ENCODE peak calls at places on chromosome 12, in seven cellular contexts. N is OCI-LY7; M is AG04450; V is left ventricle myocardium inferior; S is CD4-positive, alpha-beta memory T cell; T is uterus; W is stomach. X is an unnamed sample. For H3K9me3, the result is how much of the 10 kb centered on the place peaks cover.

GRCh38 chr12:110546339-110546738 is 36.8 kb downstream of the PPTC7 start:
- DNase-seq in T (no peak), W (no peak), M (peak), V (no peak), N (no peak), S (no peak), X (no peak)

GRCh38 chr12:109757671-109758265 is 44.1 kb downstream of the FAM222A start:
- DNase-seq in N (no peak), V (no peak), M (no peak), T (no peak), S (no peak), W (peak), X (no peak)

GRCh38 chr12:104354167-104354867 is 50.8 kb downstream of the EID3 start:
- DNase-seq in S (no peak), N (no peak), M (no peak), V (no peak), W (no peak), T (no peak), X (no peak)

GRCh38 chr12:105377077-105377476 is 46.6 kb downstream of the C12orf75 start:
- DNase-seq in W (no peak), V (no peak), M (no peak), T (no peak), S (no peak), N (no peak), X (no peak)

GRCh38 chr12:29725587-29726320 is 58.0 kb downstream of the TMTC1 start:
- DNase-seq in M (no peak), W (no peak), S (no peak), V (peak), N (no peak), T (peak), X (no peak)

GRCh38 chr12:24222968-24223367 is 273.5 kb upstream of the SOX5 start:
- DNase-seq in T (no peak), V (no peak), W (no peak), S (no peak), M (peak), N (no peak), X (no peak)

GRCh38 chr12:80857311-80857710 is 80.4 kb downstream of the LIN7A start:
- DNase-seq in S (no peak), W (no peak), T (no peak), N (no peak), M (no peak), V (no peak), X (no peak)

GRCh38 chr12:24913130-24913529 is 35.8 kb downstream of the BCAT1 start:
- DNase-seq in W (no peak), S (no peak), T (no peak), N (no peak), M (no peak), V (no peak), X (no peak)

GRCh38 chr12:54388214-54389138 is 3.9 kb upstream of the ZNF385A start:
- DNase-seq in V (no peak), M (no peak), W (no peak), S (no peak), T (no peak), N (no peak), X (no peak)

GRCh38 chr12:11746024-11746771 is 96.7 kb downstream of the ETV6 start:
- DNase-seq in W (no peak), N (peak), V (no peak), T (no peak), M (no peak), S (no peak), X (no peak)
- H3K27ac ChIP-seq in W (peak), N (peak), V (no peak), T (no peak), M (no peak), S (no peak), X (no peak)

GRCh38 chr12:7175493-7175892 is 14.0 kb upstream of the PEX5 start:
- DNase-seq in V (no peak), W (no peak), S (no peak), N (no peak), M (no peak), T (no peak), X (no peak)
- H3K9me3 ChIP-seq in V (under half), W (under half), S (under half), N (under half), M (under half), T (under half), X (under half)

GRCh38 chr12:1809606-1810140 is 10.7 kb upstream of the LRTM2 start:
- DNase-seq in W (no peak), T (no peak), V (peak), N (no peak), S (no peak), M (no peak), X (no peak)

GRCh38 chr12:1808798-1809480 is 11.4 kb upstream of the LRTM2 start:
- DNase-seq in S (no peak), V (peak), M (no peak), T (no peak), N (no peak), W (no peak), X (peak)

GRCh38 chr12:1810931-1811280 is 9.5 kb upstream of the LRTM2 start:
- DNase-seq in S (no peak), V (no peak), N (no peak), M (no peak), W (no peak), T (no peak), X (no peak)

GRCh38 chr12:1811281-1811947 is 9.0 kb upstream of the LRTM2 start:
- DNase-seq in N (no peak), S (no peak), M (no peak), W (no peak), V (no peak), T (no peak), X (no peak)

DNA sequence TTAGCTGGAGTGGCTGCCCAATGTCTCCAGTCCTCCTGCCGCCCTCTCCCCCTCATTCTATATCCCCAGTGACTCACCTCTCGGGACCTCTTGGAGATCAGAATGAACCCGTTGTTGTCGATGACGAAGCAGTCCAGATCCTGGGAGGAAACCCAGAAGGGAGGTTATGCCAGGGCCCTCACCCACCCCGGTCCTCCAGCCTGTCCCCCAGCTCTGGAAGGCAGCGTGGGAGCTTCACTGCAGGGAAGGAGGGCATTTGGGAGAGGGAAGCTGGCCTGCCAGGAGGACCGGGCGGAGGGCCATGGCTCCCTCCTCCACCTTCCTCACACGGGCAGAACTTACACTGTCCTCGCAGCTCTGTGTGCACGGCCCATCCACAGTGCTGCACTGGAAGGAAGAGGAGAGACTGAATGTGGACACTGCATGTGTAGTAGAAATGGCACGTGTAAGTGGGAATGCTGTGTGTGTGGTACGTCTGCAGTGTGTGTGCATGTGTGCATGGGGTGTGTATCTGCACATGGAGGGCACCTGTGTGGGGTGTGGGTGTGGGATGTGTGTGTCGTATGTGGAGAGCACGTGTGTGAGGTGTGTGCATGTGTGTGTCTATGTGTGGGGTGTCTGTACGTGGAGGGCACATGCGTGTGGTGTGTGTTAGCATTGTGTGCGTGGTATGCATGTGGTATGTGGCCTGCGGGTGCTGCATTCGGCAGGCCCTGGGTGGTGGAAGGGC is 10.0 kb upstream of the LRTM2 start:
- DNase-seq in N (no peak), M (no peak), S (no peak), V (peak), T (no peak), W (no peak), X (no peak)
- H3K27ac ChIP-seq in N (no peak), M (no peak), S (no peak), V (no peak), T (no peak), W (no peak), X (no peak)

DNA sequence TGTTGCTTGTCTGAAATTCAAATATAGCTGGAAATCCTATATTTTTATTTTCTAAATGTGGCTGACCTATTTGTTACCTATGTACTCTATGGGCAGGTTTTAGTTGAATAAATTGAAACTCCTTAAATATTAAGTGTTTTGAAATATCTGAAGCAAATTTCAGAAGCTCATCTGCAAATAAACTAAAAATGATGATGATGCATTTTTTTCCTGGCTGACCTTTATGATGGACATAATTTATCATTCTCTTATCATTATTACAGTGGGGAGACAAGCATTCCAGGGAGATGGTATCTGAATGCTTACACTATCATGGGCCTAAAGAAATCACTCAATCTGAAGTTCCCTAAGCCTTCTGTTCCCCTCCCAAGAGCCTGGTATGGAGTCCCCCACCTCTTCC is 1225.2 kb downstream of the AACS start:
- DNase-seq in W (no peak), N (no peak), M (no peak), S (no peak), V (no peak), T (no peak), X (no peak)
- H3K9me3 ChIP-seq in W (under half), N (under half), M (under half), S (under half), V (under half), T (under half), X (under half)

DNA sequence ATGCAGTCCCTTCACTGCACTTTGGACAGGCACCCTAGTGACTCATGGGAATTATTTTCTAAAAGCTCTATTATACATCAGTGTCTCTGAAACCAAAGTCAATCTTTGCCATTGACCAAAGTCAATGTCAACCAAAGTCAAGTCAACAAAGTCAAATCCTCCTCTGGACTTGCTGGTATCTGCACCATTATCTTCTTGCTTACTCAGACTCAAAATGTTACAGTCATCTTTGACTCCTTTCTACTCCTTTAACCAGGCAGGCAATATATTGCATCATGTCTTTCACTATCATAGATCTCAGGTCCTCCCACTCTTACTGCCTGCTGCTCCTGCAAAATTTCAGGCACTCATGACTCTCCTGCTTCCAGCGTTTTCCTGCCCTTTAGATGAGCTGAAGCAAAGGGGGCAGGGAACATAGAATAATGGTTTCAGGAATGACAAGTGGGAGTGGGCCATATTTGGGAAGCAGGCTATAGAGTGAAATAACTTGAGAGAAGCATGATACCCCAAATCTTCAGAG is 39.2 kb downstream of the IGF1 start:
- DNase-seq in N (no peak), S (no peak), W (no peak), V (no peak), M (no peak), T (no peak), X (no peak)
- H3K27ac ChIP-seq in N (no peak), S (no peak), W (no peak), V (no peak), M (no peak), T (no peak), X (no peak)

DNA sequence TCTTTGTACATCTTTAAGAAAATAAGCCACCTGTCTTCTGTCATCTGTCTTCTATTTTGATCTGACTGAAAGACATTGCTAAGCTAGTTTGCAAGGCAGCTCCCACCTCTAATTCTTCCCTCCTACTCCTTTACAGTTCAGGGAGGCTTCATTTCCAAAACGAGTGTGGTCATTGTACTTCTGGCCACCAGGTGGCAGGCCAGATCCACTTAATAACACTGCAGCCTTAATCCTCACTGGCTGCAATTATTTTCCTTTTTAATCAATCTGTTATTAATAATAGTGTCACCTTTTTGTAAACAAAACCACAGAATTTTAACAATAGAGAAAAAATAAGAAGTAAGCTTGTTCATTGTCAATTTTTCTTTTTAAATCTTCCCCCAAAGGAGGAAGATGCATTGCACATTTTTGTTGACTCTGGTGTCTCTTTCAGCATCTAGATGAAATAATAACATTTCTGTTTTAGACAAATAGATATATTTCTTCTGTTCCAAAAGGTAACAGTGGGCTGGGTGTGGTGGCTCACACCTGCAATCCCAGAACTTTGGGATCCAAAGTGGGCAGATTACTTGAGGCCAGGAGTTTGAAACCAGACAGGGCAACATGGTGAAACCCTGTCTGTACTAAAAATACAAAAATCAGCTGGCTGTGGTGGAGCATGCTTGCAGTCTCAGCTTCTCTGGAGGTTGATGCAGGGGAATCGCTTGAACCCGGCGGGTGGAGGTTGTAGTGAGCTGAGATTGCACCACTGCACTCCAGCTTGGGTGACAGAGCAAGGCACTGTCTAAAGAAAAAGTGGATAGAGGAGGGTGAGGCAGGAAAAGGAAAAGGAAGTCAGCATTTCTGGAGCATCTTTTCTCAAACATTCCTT is 23.3 kb downstream of the GABARAPL1 start:
- DNase-seq in S (peak), W (peak), N (peak), M (no peak), T (no peak), V (no peak), X (peak)
- H3K9me3 ChIP-seq in S (under half), W (under half), N (half or more), M (under half), T (under half), V (under half), X (under half)

GRCh38 chr12:31900271-31900670 is 58.9 kb upstream of the RESF1 start:
- DNase-seq in W (no peak), V (no peak), N (no peak), S (no peak), M (no peak), T (no peak), X (no peak)

GRCh38 chr12:31899136-31899535 is 60.1 kb upstream of the RESF1 start:
- DNase-seq in T (no peak), M (no peak), S (no peak), V (no peak), N (no peak), W (no peak), X (no peak)

GRCh38 chr12:31896514-31897039 is 62.6 kb upstream of the RESF1 start:
- DNase-seq in N (peak), S (peak), T (peak), M (no peak), W (peak), V (peak), X (peak)

GRCh38 chr12:31895449-31896150 is 63.6 kb upstream of the RESF1 start:
- DNase-seq in N (peak), T (no peak), S (no peak), W (no peak), M (no peak), V (no peak), X (no peak)

GRCh38 chr12:31897791-31898503 is 61.3 kb upstream of the RESF1 start:
- DNase-seq in M (no peak), T (peak), W (peak), S (peak), V (peak), N (peak), X (peak)
- H3K27ac ChIP-seq in M (no peak), T (no peak), W (peak), S (peak), V (peak), N (peak), X (no peak)